ENCODE peak calls at places on chromosomes 1 and 21, in ten cellular contexts. R is cardiac muscle cell, Z is small intestine, K is aorta, Y is ascending aorta, J is left ventricle myocardium inferior, W is neural progenitor cell, H is tibial artery, N is SJSA1, U is fibroblast of lung. G is an unnamed sample.
A peak's percentile ranks its signal among the peaks of the same experiment; 100 is the strongest.

GRCh38 chr21:46146856-46147255 is 8.5 kb downstream of the FTCD start:
- DNase-seq in K (peak; percentile 41), U (no peak), R (no peak), Z (peak; percentile 5), J (no peak), N (no peak), Y (no peak), W (no peak), H (no peak), G (no peak)

GRCh38 chr1:71677541-71677940 is 596.7 kb upstream of the ZRANB2 start:
- DNase-seq in K (no peak), U (no peak), R (no peak), J (no peak), H (no peak), Z (no peak), Y (no peak), W (no peak), N (no peak), G (no peak)

GRCh38 chr21:25997788-25998611 is 172.6 kb downstream of the APP start:
- DNase-seq in W (peak; percentile 88), K (no peak), Z (peak; percentile 74), U (no peak), H (no peak), Y (no peak), R (peak; percentile 18), J (no peak), N (no peak), G (peak; percentile 71)

GRCh38 chr1:241352401-241352800 is 4.6 kb downstream of the RGS7 start:
- DNase-seq in W (no peak), Y (no peak), H (no peak), Z (no peak), R (no peak), U (no peak), N (no peak), K (no peak), J (no peak), G (no peak)

GRCh38 chr21:34722684-34723300 is 54.0 kb downstream of the CLIC6 start:
- DNase-seq in K (no peak), J (no peak), Y (no peak), Z (no peak), H (no peak), W (peak; percentile 67), U (no peak), N (peak; percentile 24), R (no peak), G (no peak)

GRCh38 chr21:46057111-46057709 is 40.7 kb upstream of the COL6A2 start:
- DNase-seq in Z (no peak), U (no peak), N (no peak), J (no peak), Y (no peak), W (no peak), R (no peak), K (peak; percentile 70), H (no peak), G (no peak)

GRCh38 chr1:72011721-72012120 is 270.6 kb downstream of the NEGR1 start:
- DNase-seq in Y (no peak), Z (no peak), N (no peak), R (peak; percentile 67), J (no peak), K (no peak), U (no peak), H (no peak), W (no peak), G (no peak)

GRCh38 chr1:12022036-12022435 is 2.7 kb downstream of the MIIP start:
- DNase-seq in Z (no peak), R (no peak), U (no peak), N (no peak), J (no peak), H (no peak), K (no peak), W (no peak), Y (no peak), G (no peak)

GRCh38 chr1:39238476-39238875 is 34.0 kb downstream of the MACF1 start:
- DNase-seq in U (peak; percentile 88), W (no peak), N (peak; percentile 41), K (no peak), R (peak; percentile 59), Z (no peak), Y (no peak), H (no peak), J (peak; percentile 38), G (no peak)

GRCh38 chr1:116323419-116323987 is 49.5 kb upstream of the ATP1A1 start:
- DNase-seq in Y (no peak), J (no peak), H (no peak), R (no peak), N (no peak), W (no peak), K (no peak), Z (peak; percentile 80), U (no peak), G (no peak)

GRCh38 chr21:41478319-41479177 is 29.4 kb downstream of the TMPRSS2 start:
- DNase-seq in H (no peak), Y (no peak), J (no peak), W (no peak), N (no peak), U (no peak), K (no peak), R (no peak), Z (peak; percentile 60), G (peak; percentile 70)

GRCh38 chr1:3161130-3161840 is 92.3 kb downstream of the PRDM16 start:
- DNase-seq in Y (no peak), U (peak; percentile 19), K (no peak), N (no peak), J (no peak), R (no peak), W (no peak), H (no peak), Z (no peak), G (no peak)

GRCh38 chr21:15797577-15798363 is 68.0 kb downstream of the USP25 start:
- DNase-seq in N (no peak), R (no peak), Y (no peak), K (no peak), Z (peak; percentile 47), U (peak; percentile 14), H (no peak), W (peak; percentile 3), J (no peak), G (no peak)

GRCh38 chr1:155091071-155092051 is 12.7 kb downstream of the EFNA3 start:
- DNase-seq in J (peak; percentile 70), H (peak; percentile 64), R (peak; percentile 85), U (peak; percentile 38), Y (no peak), Z (peak; percentile 71), W (peak; percentile 91), K (peak; percentile 94), N (peak; percentile 63), G (no peak)

DNA sequence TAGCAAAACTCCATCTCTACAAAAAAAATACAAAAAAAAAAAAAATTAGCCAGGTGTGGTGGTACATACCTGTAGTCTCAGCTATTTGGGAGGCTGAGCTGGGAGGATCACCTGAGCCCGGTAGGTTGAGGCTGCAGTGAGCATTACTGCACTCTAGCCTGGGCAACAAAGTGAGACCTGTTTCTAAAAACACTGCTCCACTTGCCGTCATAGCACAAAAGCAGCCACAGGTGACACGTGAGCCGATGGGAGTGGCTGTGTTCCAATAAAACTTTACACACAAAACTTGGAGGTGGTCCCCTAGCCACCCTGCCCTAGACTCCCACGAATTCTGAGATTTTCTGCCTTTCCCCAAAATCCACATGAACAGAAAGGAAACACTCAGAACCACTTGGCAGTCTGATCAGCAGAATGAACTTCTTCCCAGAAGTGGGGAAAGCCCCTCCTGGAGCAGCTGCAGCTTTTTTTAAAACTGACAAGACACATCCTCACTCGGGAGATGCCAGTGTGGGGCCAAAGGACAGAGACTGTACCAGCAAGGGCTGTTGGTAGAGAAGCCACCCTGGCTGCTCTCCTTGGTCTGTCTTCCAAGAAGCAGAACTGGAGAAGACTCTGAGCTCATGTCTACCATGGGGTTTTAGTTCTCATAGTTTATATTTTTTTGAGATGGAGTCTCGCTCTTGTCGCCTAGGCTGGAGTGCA is 23.3 kb downstream of the PLEKHM2 start:
- DNase-seq in R (no peak), W (no peak), N (no peak), Z (no peak), H (no peak), U (no peak), K (no peak), J (no peak), Y (no peak), G (no peak)
- H3K27ac ChIP-seq in R (no peak overlapping the region), W (no peak overlapping the region), N (no peak overlapping the region), Z (no peak overlapping the region), H (no peak overlapping the region), U (no peak overlapping the region), K (no peak overlapping the region), J (peak overlapping the region; percentile 88), Y (no peak overlapping the region), G (no peak overlapping the region)

DNA sequence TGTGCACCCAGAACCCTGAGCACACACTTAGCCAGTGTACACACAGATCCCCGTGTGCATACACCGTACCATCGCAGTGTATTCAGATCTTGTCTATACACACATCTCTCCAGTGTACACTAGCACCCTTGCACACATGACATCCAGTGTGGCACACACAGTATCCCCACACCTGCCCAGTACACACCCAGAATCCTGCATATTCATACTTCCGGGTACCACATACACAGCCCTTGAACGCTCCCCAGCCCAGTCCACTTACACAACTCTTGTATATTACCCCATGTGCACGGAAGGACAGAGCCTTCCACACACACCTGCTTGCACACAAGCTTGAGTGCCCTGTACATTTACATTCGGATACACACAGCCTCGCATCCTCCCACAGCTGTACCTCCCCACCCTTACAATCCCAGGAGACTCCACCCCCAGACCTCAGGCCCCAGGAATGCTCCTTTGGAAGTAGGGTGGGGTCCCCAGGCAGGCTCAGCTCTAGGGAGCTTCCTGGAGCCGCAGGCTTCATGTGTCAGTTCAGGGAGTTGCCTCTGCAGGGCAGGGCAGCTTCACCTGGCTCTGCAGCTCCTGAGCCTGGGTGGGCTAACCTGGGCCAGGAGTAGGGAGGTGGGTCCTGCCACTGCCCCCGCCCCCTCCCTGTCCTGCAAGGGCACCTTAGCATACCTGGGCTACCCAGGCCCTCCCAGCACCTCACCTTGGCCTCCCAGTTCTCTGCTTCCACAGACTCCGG is 46.2 kb downstream of the AHDC1 start:
- DNase-seq in Y (no peak), J (peak; percentile 24), U (peak; percentile 48), H (no peak), Z (peak; percentile 86), N (no peak), W (peak; percentile 21), K (no peak), R (no peak), G (no peak)
- H3K4me3 ChIP-seq in Y (no peak overlapping the region), J (peak overlapping the region; percentile 50), U (no peak overlapping the region), H (no peak overlapping the region), Z (no peak overlapping the region), N (no peak overlapping the region), W (no peak overlapping the region), K (no peak overlapping the region), R (no peak overlapping the region), G (no peak overlapping the region)

DNA sequence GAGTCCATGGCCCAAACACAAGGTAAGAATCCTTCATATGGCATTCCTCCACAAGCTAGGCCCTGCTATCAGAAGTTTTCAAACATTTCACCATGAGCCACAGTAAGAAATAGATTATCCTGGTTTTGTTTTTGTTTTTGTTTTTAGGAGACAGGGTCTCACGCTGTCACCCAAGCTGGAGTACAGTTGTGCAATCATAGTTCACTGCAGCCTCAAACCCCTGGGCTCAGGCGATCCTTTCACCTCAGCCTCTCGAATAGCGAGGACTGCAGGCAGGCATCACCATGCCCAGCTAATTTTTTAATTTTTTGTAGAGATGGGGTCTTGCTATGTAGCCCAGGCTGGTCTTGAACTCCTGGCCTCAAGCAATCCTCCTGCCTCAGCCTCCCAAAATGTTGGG is 218.8 kb downstream of the TOMM20 start:
- DNase-seq in Z (no peak), W (no peak), N (no peak), J (no peak), R (no peak), U (no peak), K (peak; percentile 10), H (no peak), Y (no peak), G (no peak)
- H3K4me1 ChIP-seq in Z (peaks cover 9% of the 10 kb centered on the region), W (peaks cover 15% of the 10 kb centered on the region), N (peaks cover 31% of the 10 kb centered on the region), J (peaks cover 58% of the 10 kb centered on the region), R (peaks cover 6% of the 10 kb centered on the region), U (peaks cover 2% of the 10 kb centered on the region), K (peaks cover 5% of the 10 kb centered on the region), H (peaks cover 29% of the 10 kb centered on the region), Y (peaks cover 10% of the 10 kb centered on the region), G (no peaks in the 10 kb centered on the region)

GRCh38 chr21:43904316-43904925 is 39.4 kb downstream of the AGPAT3 start:
- DNase-seq in U (no peak), Y (no peak), Z (no peak), H (no peak), R (no peak), N (peak; percentile 94), K (peak; percentile 57), J (no peak), W (no peak), G (peak; percentile 25)
- H3K27ac ChIP-seq in U (peak overlapping the region; percentile 36), Y (no peak overlapping the region), Z (no peak overlapping the region), H (no peak overlapping the region), R (no peak overlapping the region), N (peak overlapping the region; percentile 68), K (no peak overlapping the region), J (peak overlapping the region; percentile 82), W (no peak overlapping the region), G (no peak overlapping the region)